ENCODE peak calls at places on chromosome X, in four cellular contexts. K, S, Z and F are unnamed samples.

GRCh38 chrX:71171110-71171801 is 26.6 kb downstream of the NLGN3 start:
- DNase-seq in K (no peak), S (no peak), Z (no peak), F (no peak)

GRCh38 chrX:153727108-153727931 is 2.7 kb downstream of the ABCD1 start:
- DNase-seq in K (no peak), S (no peak), Z (peak; percentile 52), F (peak; percentile 18)

GRCh38 chrX:56564182-56564885 is 907 bp downstream of the UBQLN2 start:
- DNase-seq in K (peak; percentile 46), S (no peak), Z (peak; percentile 42), F (peak; percentile 33)

GRCh38 chrX:39936886-39937770 is 160.6 kb downstream of the BCOR start:
- DNase-seq in K (no peak), S (no peak), Z (no peak), F (no peak)

GRCh38 chrX:41984628-41985027 is 61.3 kb upstream of the CASK start:
- DNase-seq in K (peak; percentile 4), S (no peak), Z (peak; percentile 17), F (no peak)

GRCh38 chrX:20300822-20301221 is 34.1 kb upstream of the RPS6KA3 start:
- DNase-seq in K (no peak), S (no peak), Z (no peak), F (no peak)

GRCh38 chrX:108736509-108737479 is at the start of gene IRS4:
- DNase-seq in K (peak; percentile 2), S (no peak), Z (peak; percentile 33), F (no peak)

GRCh38 chrX:106932492-106932923 is 12.3 kb downstream of the CLDN2 start:
- DNase-seq in K (peak; percentile 56), S (peak; percentile 31), Z (peak; percentile 69), F (peak; percentile 72)

GRCh38 chrX:65551489-65552339 is 17.1 kb upstream of the LAS1L start:
- DNase-seq in K (no peak), S (no peak), Z (no peak), F (no peak)

GRCh38 chrX:129086802-129087201 is 436.5 kb downstream of the SMARCA1 start:
- DNase-seq in K (no peak), S (no peak), Z (no peak), F (no peak)

DNA sequence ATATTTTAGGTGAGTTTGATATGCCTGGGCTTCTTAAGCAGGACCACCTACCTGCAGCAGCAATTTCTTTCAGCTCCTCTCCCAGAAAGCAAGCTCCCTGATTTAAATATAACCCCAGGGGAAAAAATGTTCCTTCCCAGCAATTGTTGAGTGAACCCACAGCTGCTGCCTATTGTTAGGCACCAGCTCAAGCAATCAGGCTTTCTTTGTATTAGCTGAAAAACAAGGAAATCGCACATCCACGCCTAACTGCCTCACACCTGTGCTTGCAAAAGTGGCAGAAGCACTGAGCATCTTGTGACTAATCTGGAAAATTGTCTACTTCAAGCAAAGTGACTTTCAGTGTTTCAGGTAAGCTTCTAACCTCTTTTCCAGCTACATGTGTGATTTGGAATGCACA is 432.2 kb downstream of the SMARCA1 start:
- DNase-seq in K (no peak), S (no peak), Z (no peak), F (no peak)
- H3K4me3 ChIP-seq in K (no peak overlapping the region), S (no peak overlapping the region), Z (no peak overlapping the region), F (no peak overlapping the region)

DNA sequence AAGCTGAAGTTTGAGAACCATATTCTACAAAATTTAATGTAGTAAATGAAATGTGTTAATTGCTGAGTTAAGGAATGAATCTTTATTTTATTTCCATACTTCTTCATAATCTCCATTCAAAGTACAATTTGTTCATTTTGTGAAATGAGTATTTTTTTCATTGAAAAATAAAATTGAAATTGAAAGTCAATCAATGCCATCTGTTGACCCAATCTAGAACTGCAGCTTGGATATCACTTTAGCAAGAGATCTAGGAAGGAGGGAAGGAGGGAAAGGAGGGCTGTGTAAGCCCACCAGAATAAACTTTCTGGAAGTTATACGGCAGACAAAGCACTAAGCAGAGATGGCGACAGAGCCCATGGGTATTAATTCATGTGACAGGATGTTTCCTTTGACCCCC is 128.4 kb downstream of the ZMAT1 start:
- DNase-seq in K (peak; percentile 27), S (no peak), Z (peak; percentile 29), F (peak; percentile 2)
- TF ChIP-seq CTCF in K (peak; percentile 54), S (peak; percentile 27), Z (peak; percentile 32), F (peak; percentile 40)

DNA sequence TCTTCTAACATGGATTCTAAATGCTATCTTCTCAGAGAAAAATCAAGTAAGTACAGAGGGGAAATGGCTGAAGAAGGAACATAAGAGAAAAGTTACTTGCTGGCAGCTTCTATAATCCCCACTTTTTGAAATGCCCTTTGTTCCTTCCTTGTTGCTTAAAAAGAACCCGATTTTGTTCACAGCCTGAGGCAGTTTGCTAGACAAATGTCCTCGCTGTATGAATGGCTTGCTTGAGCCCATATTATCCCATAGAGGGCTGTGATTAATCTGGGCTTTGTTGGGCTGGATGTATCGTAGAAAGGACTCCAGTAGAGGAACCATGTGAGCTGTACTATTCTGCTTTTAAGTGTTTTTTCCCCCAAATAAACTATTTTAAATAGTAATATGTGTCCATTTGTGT is 134.3 kb upstream of the FGF13 start:
- DNase-seq in K (no peak), S (no peak), Z (no peak), F (no peak)
- H3K4me3 ChIP-seq in K (no peak overlapping the region), S (no peak overlapping the region), Z (no peak overlapping the region), F (no peak overlapping the region)

GRCh38 chrX:125895518-125895917 is 270.6 kb downstream of the DCAF12L2 start:
- DNase-seq in K (no peak), S (no peak), Z (no peak), F (no peak)
- TF ChIP-seq CTCF in K (no peak), S (no peak), Z (no peak), F (no peak)

GRCh38 chrX:48521353-48522243 is at the start of gene EBP:
- DNase-seq in K (peak; percentile 79), S (peak; percentile 96), Z (peak; percentile 92), F (peak; percentile 80)
- H3K4me3 ChIP-seq in K (peak within 1 kb of the TSS; percentile 72), S (peak within 1 kb of the TSS; percentile 88), Z (peak within 1 kb of the TSS; percentile 56), F (peak within 1 kb of the TSS; percentile 72)

DNA sequence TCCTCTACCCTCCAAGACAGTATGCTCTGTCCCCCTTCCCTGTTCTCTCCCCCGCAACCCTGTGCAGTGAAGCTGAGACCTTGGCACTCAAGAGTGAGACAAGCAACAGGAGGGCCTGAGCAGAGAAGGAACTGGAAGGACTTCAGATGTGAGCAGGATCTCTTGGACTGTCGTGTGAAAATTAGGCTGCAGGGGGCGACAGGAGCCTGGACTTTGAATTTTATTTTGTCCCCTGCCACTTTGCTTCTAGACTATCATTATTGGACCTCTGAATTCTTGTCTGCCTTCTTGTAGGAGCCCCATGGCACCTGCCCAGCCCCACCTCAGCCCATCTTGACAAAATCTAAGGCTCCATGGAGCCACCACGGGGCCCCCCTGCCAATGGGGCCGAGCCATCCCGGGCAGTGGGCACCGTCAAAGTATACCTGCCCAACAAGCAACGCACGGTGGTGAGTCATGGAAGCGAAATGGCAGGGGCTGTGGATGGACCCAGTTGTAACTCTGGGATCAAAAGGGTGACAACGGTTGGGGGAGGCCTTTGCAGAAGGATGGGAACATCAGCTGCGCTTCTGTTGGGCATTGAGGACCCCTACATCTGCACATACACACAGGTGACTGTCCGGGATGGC is 1.7 kb downstream of the ARAF start:
- DNase-seq in K (peak; percentile 41), S (no peak), Z (peak; percentile 56), F (peak; percentile 50)
- TF ChIP-seq CTCF in K (peak; percentile 35), S (peak; percentile 21), Z (peak; percentile 26), F (peak; percentile 50)

DNA sequence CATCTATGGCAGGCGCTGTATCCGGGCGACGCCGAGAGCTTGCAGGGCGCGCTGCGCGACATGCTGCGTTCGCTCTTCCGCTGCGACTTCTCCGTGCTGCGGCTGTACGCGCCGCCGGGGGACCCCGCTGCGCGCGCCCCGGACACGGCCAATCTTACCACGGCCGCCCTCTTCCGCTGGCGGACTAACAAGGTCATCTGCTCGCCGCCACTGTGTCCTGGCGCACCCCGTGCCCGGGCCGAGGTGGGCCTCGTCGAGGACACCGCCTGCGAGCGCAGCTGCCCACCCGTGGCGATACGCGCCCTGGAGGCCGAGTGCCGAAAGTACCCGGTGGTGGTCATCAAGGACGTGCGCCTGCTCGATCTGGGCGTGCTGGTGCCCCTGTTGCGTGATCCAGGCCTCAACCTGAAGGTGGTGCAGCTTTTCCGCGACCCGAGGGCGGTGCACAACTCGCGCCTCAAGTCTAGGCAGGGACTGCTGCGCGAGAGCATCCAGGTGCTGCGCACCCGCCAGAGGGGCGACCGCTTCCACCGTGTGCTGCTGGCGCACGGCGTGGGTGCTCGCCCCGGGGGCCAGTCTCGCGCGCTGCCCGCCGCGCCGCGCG is 874 bp downstream of the CHST7 start:
- DNase-seq in K (no peak), S (no peak), Z (peak; percentile 46), F (no peak)
- H3K4me3 ChIP-seq in K (peak overlapping the region; percentile 54), S (peak overlapping the region; percentile 76), Z (peak overlapping the region; percentile 53), F (peak overlapping the region; percentile 62)